ENCODE peak calls at places on chromosomes 2 and 18, in eight cellular contexts. One of them, this sample, is unnamed.

GRCh38 chr2:241804326-241805276 is 4.4 kb upstream of the NEU4 start:
- DNase-seq in activated CD8-positive, alpha-beta memory T cell treated with anti-CD3 and anti-CD28 coated beads for 1 hour: no peak
- DNase-seq in AG09319: no peak
- DNase-seq in pons: no peak
- DNase-seq in stimulated activated CD4-positive, alpha-beta T cell treated with anti-CD3 and anti-CD28 coated beads, TNF-alpha, amount 100 ng/mL, for 1 hour: no peak
- DNase-seq in NCI-H2171 treated with DMSO at 0.1 percent for 48 hours: no peak
- DNase-seq in neural crest cell: no peak
- DNase-seq in cardiac muscle cell: peak
- DNase-seq in this sample: peak

GRCh38 chr2:218307415-218308090 is 15.2 kb upstream of the TMBIM1 start:
- DNase-seq in activated CD8-positive, alpha-beta memory T cell treated with anti-CD3 and anti-CD28 coated beads for 1 hour: no peak
- DNase-seq in AG09319: no peak
- DNase-seq in pons: no peak
- DNase-seq in stimulated activated CD4-positive, alpha-beta T cell treated with anti-CD3 and anti-CD28 coated beads, TNF-alpha, amount 100 ng/mL, for 1 hour: no peak
- DNase-seq in NCI-H2171 treated with DMSO at 0.1 percent for 48 hours: no peak
- DNase-seq in neural crest cell: no peak
- DNase-seq in cardiac muscle cell: no peak
- DNase-seq in this sample: no peak

GRCh38 chr18:7946724-7947377 is 379.7 kb downstream of the PTPRM start:
- DNase-seq in activated CD8-positive, alpha-beta memory T cell treated with anti-CD3 and anti-CD28 coated beads for 1 hour: no peak
- DNase-seq in AG09319: no peak
- DNase-seq in pons: peak
- DNase-seq in stimulated activated CD4-positive, alpha-beta T cell treated with anti-CD3 and anti-CD28 coated beads, TNF-alpha, amount 100 ng/mL, for 1 hour: no peak
- DNase-seq in NCI-H2171 treated with DMSO at 0.1 percent for 48 hours: peak
- DNase-seq in neural crest cell: no peak
- DNase-seq in cardiac muscle cell: peak
- DNase-seq in this sample: no peak

GRCh38 chr2:167990062-167990461 is 257.3 kb downstream of the STK39 start:
- DNase-seq in activated CD8-positive, alpha-beta memory T cell treated with anti-CD3 and anti-CD28 coated beads for 1 hour: no peak
- DNase-seq in AG09319: no peak
- DNase-seq in pons: no peak
- DNase-seq in stimulated activated CD4-positive, alpha-beta T cell treated with anti-CD3 and anti-CD28 coated beads, TNF-alpha, amount 100 ng/mL, for 1 hour: no peak
- DNase-seq in NCI-H2171 treated with DMSO at 0.1 percent for 48 hours: peak
- DNase-seq in neural crest cell: no peak
- DNase-seq in cardiac muscle cell: no peak
- DNase-seq in this sample: no peak

GRCh38 chr2:231348173-231348572 is 47.3 kb upstream of the B3GNT7 start:
- DNase-seq in activated CD8-positive, alpha-beta memory T cell treated with anti-CD3 and anti-CD28 coated beads for 1 hour: no peak
- DNase-seq in AG09319: no peak
- DNase-seq in pons: no peak
- DNase-seq in stimulated activated CD4-positive, alpha-beta T cell treated with anti-CD3 and anti-CD28 coated beads, TNF-alpha, amount 100 ng/mL, for 1 hour: no peak
- DNase-seq in NCI-H2171 treated with DMSO at 0.1 percent for 48 hours: no peak
- DNase-seq in neural crest cell: no peak
- DNase-seq in cardiac muscle cell: peak
- DNase-seq in this sample: no peak

GRCh38 chr18:8477615-8478014 is 131.6 kb upstream of the RAB12 start:
- DNase-seq in activated CD8-positive, alpha-beta memory T cell treated with anti-CD3 and anti-CD28 coated beads for 1 hour: no peak
- DNase-seq in AG09319: no peak
- DNase-seq in pons: no peak
- DNase-seq in stimulated activated CD4-positive, alpha-beta T cell treated with anti-CD3 and anti-CD28 coated beads, TNF-alpha, amount 100 ng/mL, for 1 hour: no peak
- DNase-seq in NCI-H2171 treated with DMSO at 0.1 percent for 48 hours: no peak
- DNase-seq in neural crest cell: no peak
- DNase-seq in cardiac muscle cell: no peak
- DNase-seq in this sample: no peak

GRCh38 chr2:46451131-46451711 is 28.1 kb upstream of the TMEM247 start:
- DNase-seq in activated CD8-positive, alpha-beta memory T cell treated with anti-CD3 and anti-CD28 coated beads for 1 hour: no peak
- DNase-seq in AG09319: no peak
- DNase-seq in pons: no peak
- DNase-seq in stimulated activated CD4-positive, alpha-beta T cell treated with anti-CD3 and anti-CD28 coated beads, TNF-alpha, amount 100 ng/mL, for 1 hour: no peak
- DNase-seq in NCI-H2171 treated with DMSO at 0.1 percent for 48 hours: no peak
- DNase-seq in neural crest cell: no peak
- DNase-seq in cardiac muscle cell: peak
- DNase-seq in this sample: no peak

GRCh38 chr18:62105373-62105772 is 81.5 kb downstream of the PIGN start:
- DNase-seq in activated CD8-positive, alpha-beta memory T cell treated with anti-CD3 and anti-CD28 coated beads for 1 hour: no peak
- DNase-seq in AG09319: no peak
- DNase-seq in pons: no peak
- DNase-seq in stimulated activated CD4-positive, alpha-beta T cell treated with anti-CD3 and anti-CD28 coated beads, TNF-alpha, amount 100 ng/mL, for 1 hour: no peak
- DNase-seq in NCI-H2171 treated with DMSO at 0.1 percent for 48 hours: no peak
- DNase-seq in neural crest cell: no peak
- DNase-seq in cardiac muscle cell: peak
- DNase-seq in this sample: no peak

GRCh38 chr2:236687296-236687955 is 117.8 kb downstream of the ACKR3 start:
- DNase-seq in activated CD8-positive, alpha-beta memory T cell treated with anti-CD3 and anti-CD28 coated beads for 1 hour: no peak
- DNase-seq in AG09319: no peak
- DNase-seq in pons: no peak
- DNase-seq in stimulated activated CD4-positive, alpha-beta T cell treated with anti-CD3 and anti-CD28 coated beads, TNF-alpha, amount 100 ng/mL, for 1 hour: no peak
- DNase-seq in NCI-H2171 treated with DMSO at 0.1 percent for 48 hours: no peak
- DNase-seq in neural crest cell: no peak
- DNase-seq in cardiac muscle cell: no peak
- DNase-seq in this sample: no peak

GRCh38 chr2:67760995-67761394 is 301.8 kb downstream of the C1D start:
- DNase-seq in activated CD8-positive, alpha-beta memory T cell treated with anti-CD3 and anti-CD28 coated beads for 1 hour: no peak
- DNase-seq in AG09319: no peak
- DNase-seq in pons: no peak
- DNase-seq in stimulated activated CD4-positive, alpha-beta T cell treated with anti-CD3 and anti-CD28 coated beads, TNF-alpha, amount 100 ng/mL, for 1 hour: no peak
- DNase-seq in NCI-H2171 treated with DMSO at 0.1 percent for 48 hours: no peak
- DNase-seq in neural crest cell: no peak
- DNase-seq in cardiac muscle cell: no peak
- DNase-seq in this sample: no peak